ENCODE peak calls at places on chromosomes 3 and 15, in four cellular contexts. L is HepG2, Q is mammary epithelial cell, R is AG04450. P is an unnamed sample.

GRCh38 chr3:159733194-159733860 is 255.3 kb upstream of the IL12A start:
- DNase-seq in R (peak; percentile 59), L (no peak), Q (peak; percentile 23), P (no peak)

GRCh38 chr15:85707519-85708338 is 87.0 kb downstream of the KLHL25 start:
- DNase-seq in L (peak; percentile 93), R (no peak), Q (no peak), P (no peak)

GRCh38 chr3:151085889-151086483 is 522 bp downstream of the MED12L start:
- DNase-seq in L (no peak), R (no peak), Q (no peak), P (peak; percentile 1)

GRCh38 chr3:159263750-159264561 is 462.1 kb downstream of the MFSD1 start:
- DNase-seq in L (peak; percentile 22), Q (peak; percentile 41), R (no peak), P (no peak)

GRCh38 chr3:157204431-157204830 is 44.5 kb upstream of the CCNL1 start:
- DNase-seq in L (no peak), Q (peak; percentile 5), R (peak; percentile 11), P (no peak)

GRCh38 chr3:149090907-149091306 is 4.6 kb upstream of the HLTF start:
- DNase-seq in Q (no peak), L (no peak), R (no peak), P (no peak)

GRCh38 chr3:186930639-186931486 is 537 bp downstream of the ST6GAL1 start:
- DNase-seq in R (no peak), L (peak; percentile 71), Q (peak; percentile 57), P (peak; percentile 49)

GRCh38 chr3:21509706-21510105 is 241.3 kb downstream of the ZNF385D start:
- DNase-seq in L (no peak), Q (no peak), R (no peak), P (no peak)

GRCh38 chr15:36358094-36358961 is 221.1 kb upstream of the CDIN1 start:
- DNase-seq in Q (peak; percentile 83), R (peak; percentile 54), L (no peak), P (no peak)

GRCh38 chr15:45389351-45389750 is 11.0 kb upstream of the GATM start:
- DNase-seq in Q (no peak), R (no peak), L (no peak), P (no peak)

GRCh38 chr3:160094562-160094961 is 105.9 kb downstream of the IL12A start:
- DNase-seq in R (no peak), Q (no peak), L (no peak), P (no peak)

GRCh38 chr15:99408236-99409096 is 157.2 kb downstream of the LRRC28 start:
- DNase-seq in R (peak; percentile 46), Q (peak; percentile 39), L (no peak), P (no peak)

GRCh38 chr3:132265008-132265407 is 52.2 kb upstream of the ACP3 start:
- DNase-seq in Q (peak; percentile 41), L (no peak), R (no peak), P (no peak)

GRCh38 chr3:143184098-143184497 is 64.5 kb downstream of the CHST2 start:
- DNase-seq in Q (no peak), R (no peak), L (no peak), P (no peak)

GRCh38 chr15:49313650-49314049 is 109.4 kb upstream of the FGF7 start:
- DNase-seq in Q (peak; percentile 60), R (peak; percentile 59), L (no peak), P (no peak)

GRCh38 chr15:25178835-25179672 is 224.3 kb downstream of the SNRPN start:
- DNase-seq in Q (no peak), R (no peak), L (no peak), P (no peak)
- H3K9me3 ChIP-seq in Q (peaks cover 16% of the 10 kb centered on the region), R (peaks cover 90% of the 10 kb centered on the region), L (peaks cover 100% of the 10 kb centered on the region), P (peaks cover 39% of the 10 kb centered on the region)

DNA sequence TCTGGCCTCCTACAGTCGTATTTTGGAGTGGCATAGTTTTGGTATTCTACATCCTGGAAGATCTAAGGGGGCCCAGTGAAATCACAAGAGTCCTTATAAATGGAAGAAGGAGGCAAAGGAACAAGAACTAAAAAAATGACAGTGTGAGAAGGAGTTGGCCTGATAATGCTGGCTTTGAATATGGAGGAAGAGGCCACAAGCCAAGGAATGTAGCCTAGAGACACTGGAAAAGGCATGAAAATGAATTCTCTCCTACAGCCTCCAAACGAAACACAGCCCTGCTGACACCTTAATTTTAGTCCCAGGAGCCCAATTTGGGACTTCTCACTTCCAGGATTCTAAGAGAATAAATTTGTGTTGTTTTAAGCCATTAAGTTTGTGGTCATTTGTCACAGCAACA is 54.6 kb upstream of the LIPC start:
- DNase-seq in R (no peak), Q (no peak), L (no peak), P (no peak)
- H3K9me3 ChIP-seq in R (peaks cover 6% of the 10 kb centered on the region), Q (no peaks in the 10 kb centered on the region), L (peaks cover 3% of the 10 kb centered on the region), P (no peaks in the 10 kb centered on the region)

GRCh38 chr15:27672537-27672936 is 426.6 kb downstream of the OCA2 start:
- DNase-seq in Q (no peak), R (no peak), L (no peak), P (no peak)

GRCh38 chr15:27670481-27670880 is 428.6 kb downstream of the OCA2 start:
- DNase-seq in Q (no peak), R (no peak), L (no peak), P (no peak)

GRCh38 chr15:27669641-27670040 is 429.5 kb downstream of the OCA2 start:
- DNase-seq in Q (no peak), L (peak; percentile 13), R (no peak), P (no peak)

GRCh38 chr15:27673766-27674445 is 425.2 kb downstream of the OCA2 start:
- DNase-seq in L (no peak), Q (no peak), R (no peak), P (no peak)

DNA sequence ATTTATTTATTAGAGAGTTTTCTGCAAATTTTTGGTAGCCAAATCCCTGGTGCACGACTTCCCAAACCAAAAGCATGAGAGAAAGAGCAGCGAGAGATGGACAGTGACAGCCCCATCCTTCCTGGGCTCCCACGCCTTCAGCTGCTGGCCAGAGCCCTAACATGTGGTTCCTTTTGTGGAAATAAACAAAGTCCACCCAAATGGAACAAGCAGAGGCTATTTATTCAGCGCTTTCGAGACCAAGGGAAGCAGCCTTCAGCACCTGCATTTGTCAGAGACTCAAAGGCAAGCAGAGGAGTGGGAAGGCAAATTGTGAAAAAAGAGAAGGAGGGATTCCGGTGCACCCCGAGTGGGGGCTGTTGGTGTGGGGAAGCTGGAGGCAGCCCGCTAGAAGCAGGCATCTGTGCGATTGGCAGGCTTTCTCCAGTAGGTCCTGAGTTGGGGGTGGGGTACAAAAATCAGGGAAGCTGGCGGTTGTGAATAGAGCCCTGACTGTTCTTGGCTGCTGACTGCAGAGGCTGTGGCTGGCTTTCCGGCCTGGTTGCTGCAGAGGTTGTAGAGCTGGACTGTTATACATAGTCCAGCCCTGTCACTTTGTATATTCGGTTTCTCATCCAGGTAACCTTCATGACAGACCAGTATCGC is 427.2 kb downstream of the OCA2 start:
- DNase-seq in L (no peak), Q (no peak), R (no peak), P (no peak)
- H3K9me3 ChIP-seq in L (no peaks in the 10 kb centered on the region), Q (peaks cover 55% of the 10 kb centered on the region), R (peaks cover 15% of the 10 kb centered on the region), P (no peaks in the 10 kb centered on the region)

DNA sequence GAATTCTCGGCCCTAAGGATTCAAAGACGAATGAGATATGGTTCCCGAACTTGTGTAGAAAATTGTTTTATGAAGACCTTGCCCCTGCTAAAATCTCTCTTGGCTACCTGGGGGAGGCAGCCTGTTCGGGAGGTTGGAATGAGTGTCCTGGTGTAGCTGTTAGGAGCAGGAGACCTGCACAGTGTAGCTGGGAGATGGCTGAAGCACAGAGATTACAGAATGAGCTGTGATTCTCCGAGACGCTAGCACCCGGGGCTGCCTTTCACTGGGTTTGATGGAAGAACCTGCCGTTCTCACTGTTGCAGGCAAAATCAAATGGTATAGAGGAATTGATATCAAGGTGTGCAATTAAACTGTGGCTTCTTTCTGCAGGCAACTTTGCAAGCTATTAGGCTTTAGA is 68.0 kb downstream of the TRAK1 start:
- DNase-seq in L (no peak), Q (no peak), R (no peak), P (no peak)
- H3K9me3 ChIP-seq in L (no peaks in the 10 kb centered on the region), Q (no peaks in the 10 kb centered on the region), R (no peaks in the 10 kb centered on the region), P (no peaks in the 10 kb centered on the region)

DNA sequence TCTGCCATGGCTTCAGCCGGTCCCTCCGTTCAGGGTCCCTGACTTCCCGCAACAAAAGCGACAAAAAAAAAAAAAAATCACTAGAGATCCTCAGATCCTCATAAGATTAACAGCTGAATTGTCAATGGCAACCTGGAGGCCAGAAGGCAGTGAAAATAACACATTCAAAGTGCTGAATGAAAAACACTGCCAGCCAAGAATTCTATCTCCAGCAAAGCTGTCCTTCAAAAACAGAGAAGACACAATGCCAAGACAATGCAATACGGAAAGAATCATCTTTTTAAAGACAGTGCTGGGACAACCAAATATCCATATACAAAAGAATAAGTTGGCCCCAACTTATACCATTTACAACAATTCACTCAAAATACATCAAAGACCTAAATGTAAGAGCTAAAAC is 21.6 kb downstream of the MTHFS start:
- DNase-seq in R (no peak), L (no peak), Q (no peak), P (no peak)
- H3K9me3 ChIP-seq in R (peaks cover 12% of the 10 kb centered on the region), L (peaks cover 39% of the 10 kb centered on the region), Q (peaks cover 6% of the 10 kb centered on the region), P (peaks cover 49% of the 10 kb centered on the region)